ENCODE peak calls at places on chromosome 1, in ten cellular contexts. G is NCI-H345; S is heart right ventricle; L is stimulated activated CD4-positive, alpha-beta T cell treated with anti-CD3 and anti-CD28 coated beads, Interleukin-15, amount 100 ng/mL, for 1 hour; F is foreskin keratinocyte; E is glutamatergic neuron; R is stimulated activated naive CD8-positive, alpha-beta T cell treated with anti-CD3 and anti-CD28 coated beads, Interleukin-15, amount 100 ng/mL, for 72 hours; I is stimulated activated naive CD4-positive, alpha-beta T cell; X is activated T-helper 1 cell treated with Interleukin-2 at 50 U/mL for 16 hours; U is dorsolateral prefrontal cortex. V is an unnamed sample.

GRCh38 chr1:30776097-30777059 is 18.8 kb upstream of the LAPTM5 start:
- DNase-seq in G (no peak), S (no peak), L (no peak), F (no peak), E (no peak), R (no peak), I (no peak), X (no peak), U (no peak), V (no peak)

GRCh38 chr1:247407978-247408560 is 7.9 kb upstream of the NLRP3 start:
- DNase-seq in G (no peak), S (no peak), L (no peak), F (no peak), E (no peak), R (no peak), I (no peak), X (no peak), U (no peak), V (no peak)

GRCh38 chr1:229224308-229224707 is 46.6 kb upstream of the RAB4A start:
- DNase-seq in G (no peak), S (no peak), L (no peak), F (peak; percentile 40), E (no peak), R (no peak), I (no peak), X (no peak), U (no peak), V (no peak)

GRCh38 chr1:16248603-16249534 is 11.9 kb upstream of the CPLANE2 start:
- DNase-seq in G (peak; percentile 98), S (peak; percentile 83), L (no peak), F (peak; percentile 68), E (no peak), R (no peak), I (no peak), X (no peak), U (peak; percentile 80), V (peak; percentile 66)

GRCh38 chr1:12572506-12572905 is 45.5 kb downstream of the DHRS3 start:
- DNase-seq in G (no peak), S (no peak), L (no peak), F (no peak), E (no peak), R (no peak), I (no peak), X (no peak), U (no peak), V (no peak)

GRCh38 chr1:159132271-159132881 is 39.0 kb upstream of the CADM3 start:
- DNase-seq in G (peak; percentile 54), S (peak; percentile 61), L (peak; percentile 15), F (peak; percentile 18), E (peak; percentile 82), R (peak; percentile 58), I (peak; percentile 42), X (peak; percentile 38), U (peak; percentile 56), V (peak; percentile 63)

GRCh38 chr1:151577173-151577572 is 34.7 kb upstream of the SNX27 start:
- DNase-seq in G (no peak), S (no peak), L (no peak), F (no peak), E (no peak), R (no peak), I (no peak), X (no peak), U (no peak), V (no peak)

GRCh38 chr1:15409400-15410222 is at the start of gene EFHD2:
- DNase-seq in G (peak; percentile 94), S (peak; percentile 85), L (peak; percentile 70), F (peak; percentile 44), E (peak; percentile 70), R (peak; percentile 76), I (peak; percentile 83), X (peak; percentile 75), U (peak; percentile 80), V (peak; percentile 89)

GRCh38 chr1:20290624-20291597 is at the start of gene VWA5B1:
- DNase-seq in G (peak; percentile 77), S (no peak), L (no peak), F (no peak), E (peak; percentile 72), R (no peak), I (no peak), X (no peak), U (no peak), V (no peak)

GRCh38 chr1:26986658-26987057 is 6.8 kb upstream of the TRNP1 start:
- DNase-seq in G (no peak), S (no peak), L (no peak), F (peak; percentile 14), E (no peak), R (no peak), I (no peak), X (no peak), U (no peak), V (no peak)

GRCh38 chr1:9069324-9070100 is at the start of gene SLC2A5:
- DNase-seq in G (peak; percentile 48), S (peak; percentile 33), L (no peak), F (no peak), E (no peak), R (no peak), I (no peak), X (no peak), U (no peak), V (no peak)

GRCh38 chr1:205504311-205505075 is at the start of gene CDK18:
- DNase-seq in G (peak; percentile 59), S (peak; percentile 87), L (no peak), F (peak; percentile 77), E (no peak), R (peak; percentile 38), I (peak; percentile 46), X (no peak), U (peak; percentile 93), V (peak; percentile 65)

GRCh38 chr1:153793261-153793972 is 18.2 kb downstream of the SLC27A3 start:
- DNase-seq in G (no peak), S (no peak), L (no peak), F (no peak), E (no peak), R (no peak), I (no peak), X (no peak), U (no peak), V (no peak)

V was measured in cerebellum.